ENCODE peak calls at places on chromosomes 5 and 9, in six cellular contexts. F, H, M, Z, Y and Q are unnamed samples.

GRCh38 chr5:91469517-91470165 is 86.5 kb upstream of the ARRDC3 start:
- DNase-seq in F (no peak), H (no peak), M (peak; percentile 24), Z (no peak), Y (no peak), Q (peak; percentile 37)

GRCh38 chr9:136848393-136849037 is 694 bp upstream of the PHPT1 start:
- DNase-seq in F (peak; percentile 40), H (no peak), M (no peak), Z (no peak), Y (no peak), Q (no peak)

GRCh38 chr9:87678650-87679355 is 47.1 kb upstream of the CTSL start:
- DNase-seq in F (peak; percentile 72), H (peak; percentile 35), M (peak; percentile 65), Z (no peak), Y (peak; percentile 89), Q (peak; percentile 31)

GRCh38 chr5:123752576-123752975 is 240.6 kb downstream of the CSNK1G3 start:
- DNase-seq in F (peak; percentile 83), H (no peak), M (peak; percentile 39), Z (no peak), Y (peak; percentile 94), Q (no peak)

GRCh38 chr9:133681658-133682306 is 45.6 kb downstream of the DBH start:
- DNase-seq in F (no peak), H (no peak), M (no peak), Z (no peak), Y (no peak), Q (no peak)

GRCh38 chr9:21452681-21453080 is 12.4 kb downstream of the IFNA1 start:
- DNase-seq in F (no peak), H (no peak), M (no peak), Z (no peak), Y (no peak), Q (no peak)

GRCh38 chr9:134563397-134563796 is 78.2 kb upstream of the COL5A1 start:
- DNase-seq in F (no peak), H (peak; percentile 3), M (no peak), Z (no peak), Y (no peak), Q (no peak)

GRCh38 chr5:78273436-78273835 is 21.1 kb downstream of the AP3B1 start:
- DNase-seq in F (no peak), H (no peak), M (no peak), Z (no peak), Y (no peak), Q (no peak)

GRCh38 chr5:173045481-173045880 is 10.7 kb upstream of the CREBRF start:
- DNase-seq in F (no peak), H (no peak), M (no peak), Z (no peak), Y (no peak), Q (no peak)

GRCh38 chr9:85430659-85431370 is 310.9 kb downstream of the AGTPBP1 start:
- DNase-seq in F (no peak), H (no peak), M (no peak), Z (no peak), Y (no peak), Q (no peak)

GRCh38 chr5:76972670-76973069 is 19.8 kb downstream of the CRHBP start:
- DNase-seq in F (no peak), H (no peak), M (no peak), Z (no peak), Y (no peak), Q (no peak)

GRCh38 chr5:135052511-135053145 is 18.6 kb upstream of the PITX1 start:
- DNase-seq in F (no peak), H (no peak), M (no peak), Z (no peak), Y (no peak), Q (no peak)

GRCh38 chr9:6405371-6405770 is 7.6 kb upstream of the UHRF2 start:
- DNase-seq in F (no peak), H (no peak), M (no peak), Z (no peak), Y (peak; percentile 31), Q (no peak)

GRCh38 chr5:134489227-134489944 is 36.1 kb upstream of the JADE2 start:
- DNase-seq in F (no peak), H (peak; percentile 23), M (no peak), Z (no peak), Y (no peak), Q (no peak)

GRCh38 chr5:72288923-72289322 is 31.1 kb downstream of the MRPS27 start:
- DNase-seq in F (no peak), H (no peak), M (no peak), Z (no peak), Y (no peak), Q (no peak)

GRCh38 chr9:21961569-21961968 is 32.6 kb downstream of the CDKN2A start:
- DNase-seq in F (no peak), H (no peak), M (no peak), Z (no peak), Y (no peak), Q (no peak)

GRCh38 chr9:122562134-122562760 is 9.3 kb downstream of the OR1N2 start:
- DNase-seq in F (no peak), H (no peak), M (no peak), Z (no peak), Y (no peak), Q (no peak)

GRCh38 chr9:132648685-132649084 is 21.1 kb downstream of the DDX31 start:
- DNase-seq in F (no peak), H (no peak), M (no peak), Z (no peak), Y (no peak), Q (no peak)

GRCh38 chr5:134563962-134564361 is 38.5 kb downstream of the JADE2 start:
- DNase-seq in F (no peak), H (no peak), M (no peak), Z (no peak), Y (no peak), Q (no peak)

GRCh38 chr5:2262620-2263019 is 379.9 kb upstream of the IRX4 start:
- DNase-seq in F (no peak), H (no peak), M (no peak), Z (no peak), Y (no peak), Q (no peak)

GRCh38 chr5:144697847-144698262 is 527.2 kb downstream of the KCTD16 start:
- DNase-seq in F (peak; percentile 78), H (no peak), M (no peak), Z (no peak), Y (peak; percentile 96), Q (no peak)

GRCh38 chr9:118336952-118337349 is 632.7 kb downstream of the TLR4 start:
- DNase-seq in F (no peak), H (no peak), M (no peak), Z (no peak), Y (no peak), Q (no peak)

GRCh38 chr9:98871456-98872065 is 64.1 kb downstream of the GALNT12 start:
- DNase-seq in F (no peak), H (no peak), M (no peak), Z (no peak), Y (no peak), Q (no peak)

GRCh38 chr5:118637947-118638670 is 350.2 kb downstream of the DTWD2 start:
- DNase-seq in F (no peak), H (no peak), M (no peak), Z (no peak), Y (no peak), Q (no peak)

GRCh38 chr5:17743580-17744435 is 109.5 kb downstream of the TAF11L14 start:
- DNase-seq in F (peak; percentile 67), H (no peak), M (no peak), Z (no peak), Y (peak; percentile 0), Q (no peak)

GRCh38 chr5:179262126-179262920 is 82.9 kb downstream of the ADAMTS2 start:
- DNase-seq in F (no peak), H (peak; percentile 36), M (no peak), Z (no peak), Y (no peak), Q (no peak)

GRCh38 chr5:59799668-59800374 is 93.7 kb downstream of the PDE4D start:
- DNase-seq in F (peak; percentile 68), H (no peak), M (no peak), Z (no peak), Y (peak; percentile 68), Q (no peak)

GRCh38 chr5:163916376-163916775 is 411.0 kb downstream of the MAT2B start:
- DNase-seq in F (no peak), H (no peak), M (no peak), Z (no peak), Y (no peak), Q (no peak)

GRCh38 chr9:99622679-99623078 is 199.0 kb upstream of the NR4A3 start:
- DNase-seq in F (no peak), H (no peak), M (no peak), Z (no peak), Y (no peak), Q (no peak)

GRCh38 chr5:179326176-179326997 is 18.9 kb downstream of the ADAMTS2 start:
- DNase-seq in F (no peak), H (no peak), M (peak; percentile 75), Z (no peak), Y (peak; percentile 90), Q (no peak)

GRCh38 chr5:126806-127205 is 34.8 kb downstream of the PLEKHG4B start:
- DNase-seq in F (no peak), H (no peak), M (no peak), Z (no peak), Y (no peak), Q (no peak)

GRCh38 chr5:4028384-4028783 is 432.8 kb downstream of the IRX1 start:
- DNase-seq in F (no peak), H (no peak), M (no peak), Z (no peak), Y (no peak), Q (no peak)

GRCh38 chr5:3218916-3219650 is 376.5 kb upstream of the IRX1 start:
- DNase-seq in F (no peak), H (peak; percentile 32), M (no peak), Z (no peak), Y (no peak), Q (no peak)